ENCODE peak calls at places on chromosomes 3 and 15, in five cellular contexts. Q is OCI-LY7, Y is psoas muscle, A is endodermal cell, S is AG04450. C is an unnamed sample.

GRCh38 chr3:174931473-174931872 is 72.3 kb downstream of the NAALADL2 start:
- DNase-seq in Q (no peak), S (no peak), Y (no peak), A (no peak), C (no peak)

GRCh38 chr15:91456921-91457320 is 356.9 kb downstream of the SV2B start:
- DNase-seq in S (no peak), A (no peak), Y (no peak), Q (no peak), C (no peak)

GRCh38 chr15:65816441-65816840 is 24.3 kb upstream of the DENND4A start:
- DNase-seq in A (no peak), Q (no peak), S (no peak), Y (no peak), C (no peak)

GRCh38 chr15:45425135-45425534 is 46.8 kb upstream of the GATM start:
- DNase-seq in S (no peak), Y (no peak), Q (no peak), A (no peak), C (no peak)

GRCh38 chr15:66293419-66294156 is at the start of gene DIS3L:
- DNase-seq in Q (peak), Y (peak), A (peak), S (no peak), C (peak)

GRCh38 chr15:93866996-93867395 is 364.4 kb upstream of the MCTP2 start:
- DNase-seq in Q (no peak), S (no peak), Y (no peak), A (no peak), C (no peak)

GRCh38 chr3:4750306-4751056 is 228.8 kb upstream of the BHLHE40 start:
- DNase-seq in Q (no peak), Y (no peak), A (no peak), S (no peak), C (peak)

GRCh38 chr3:95567346-95567745 is 1247.0 kb upstream of the EPHA6 start:
- DNase-seq in S (no peak), Q (no peak), A (peak), Y (no peak), C (no peak)

GRCh38 chr3:16885948-16886683 is 1.4 kb downstream of the PLCL2 start:
- DNase-seq in Y (no peak), S (no peak), A (no peak), Q (no peak), C (peak)

GRCh38 chr15:63514533-63514943 is 10.1 kb downstream of the USP3 start:
- DNase-seq in S (peak), Q (no peak), Y (no peak), A (no peak), C (no peak)

GRCh38 chr3:178971614-178972013 is 100.0 kb downstream of the ZMAT3 start:
- DNase-seq in Y (no peak), A (no peak), S (no peak), Q (no peak), C (no peak)

GRCh38 chr3:145522179-145522578 is 638.8 kb downstream of the PLOD2 start:
- DNase-seq in A (no peak), S (no peak), Q (no peak), Y (no peak), C (no peak)

GRCh38 chr15:87269566-87269965 is 987.0 kb downstream of the NTRK3 start:
- DNase-seq in S (no peak), Q (no peak), Y (no peak), A (no peak), C (no peak)

GRCh38 chr15:50916395-50916794 is 7.9 kb downstream of the AP4E1 start:
- DNase-seq in Y (no peak), A (no peak), S (no peak), Q (no peak), C (no peak)

GRCh38 chr3:128383316-128384235 is 83.1 kb downstream of the DNAJB8 start:
- DNase-seq in Q (no peak), S (no peak), Y (peak), A (no peak), C (peak)

GRCh38 chr3:117219296-117219695 is 509.7 kb downstream of the TUSC7 start:
- DNase-seq in S (no peak), A (no peak), Y (no peak), Q (no peak), C (no peak)

GRCh38 chr15:40115670-40116093 is 7.0 kb upstream of the BMF start:
- DNase-seq in Y (no peak), A (peak), S (no peak), Q (peak), C (no peak)

GRCh38 chr3:126087552-126088175 is 3.7 kb upstream of the SLC41A3 start:
- DNase-seq in Q (peak), Y (no peak), S (no peak), A (no peak), C (no peak)

GRCh38 chr3:111151438-111151837 is 79.8 kb downstream of the NECTIN3 start:
- DNase-seq in S (no peak), Y (no peak), Q (no peak), A (no peak), C (no peak)

GRCh38 chr3:160128086-160128485 is 97.1 kb upstream of the C3orf80 start:
- DNase-seq in S (no peak), A (no peak), Y (no peak), Q (no peak), C (no peak)
- H3K27ac ChIP-seq in S (no peak), A (no peak), Y (no peak), Q (no peak), C (no peak)

GRCh38 chr3:141686477-141687280 is 51.4 kb upstream of the RNF7 start:
- DNase-seq in Q (no peak), S (no peak), A (no peak), Y (peak), C (no peak)
- H3K4me3 ChIP-seq in Q (peak), S (peak), A (no peak), Y (peak), C (peak)

GRCh38 chr3:188316723-188317070 is 162.7 kb downstream of the LPP start:
- DNase-seq in S (no peak), Y (no peak), A (no peak), Q (no peak), C (no peak)
- H3K27ac ChIP-seq in S (no peak), Y (peak), A (no peak), Q (no peak), C (no peak)

DNA sequence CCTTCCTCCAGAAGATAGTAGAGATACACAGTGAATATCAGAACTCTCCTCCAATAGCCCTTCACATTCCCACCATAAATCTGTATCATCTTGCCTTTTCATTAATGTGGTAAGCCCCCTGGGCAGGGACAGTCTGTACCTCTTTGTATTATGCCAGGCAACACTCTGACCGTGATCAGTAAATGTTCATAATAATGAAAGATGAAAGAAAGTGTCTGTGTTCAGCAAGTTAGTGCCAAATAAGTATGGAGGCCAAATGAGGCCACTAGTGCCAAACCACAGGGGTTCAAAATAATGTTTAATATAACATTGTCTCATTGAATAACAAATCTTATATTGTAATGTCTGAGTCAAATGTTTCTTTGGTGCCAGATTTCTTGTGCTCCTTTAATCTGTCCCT is 104.3 kb downstream of the CMSS1 start:
- DNase-seq in Y (no peak), S (no peak), A (no peak), Q (no peak), C (no peak)
- H3K4me3 ChIP-seq in Y (no peak), S (no peak), A (no peak), Q (no peak), C (no peak)

C was measured in CD4-positive, CD25-positive, alpha-beta regulatory T cell.